ENCODE peak calls at places on chromosomes 13 and 19, in ten cellular contexts. U, R, W, S, M, X, N, L, C and Z are unnamed samples.

GRCh38 chr13:75704194-75704941 is 68.2 kb downstream of the LMO7 start:
- DNase-seq in U (peak; percentile 95), R (no peak), W (no peak), S (no peak), M (no peak), X (no peak), N (no peak), L (no peak), C (no peak), Z (no peak)

GRCh38 chr13:32150794-32151193 is 119.2 kb downstream of the FRY start:
- DNase-seq in U (no peak), R (peak; percentile 72), W (peak; percentile 43), S (no peak), M (no peak), X (no peak), N (peak; percentile 33), L (no peak), C (peak; percentile 30), Z (no peak)

GRCh38 chr13:47119568-47120080 is 222.8 kb upstream of the HTR2A start:
- DNase-seq in U (no peak), R (no peak), W (no peak), S (no peak), M (no peak), X (no peak), N (no peak), L (no peak), C (no peak), Z (no peak)

GRCh38 chr19:12603714-12604113 is 6.9 kb downstream of the ZNF490 start:
- DNase-seq in U (no peak), R (no peak), W (no peak), S (no peak), M (no peak), X (no peak), N (peak; percentile 17), L (no peak), C (no peak), Z (no peak)

GRCh38 chr13:39836038-39836437 is 180.6 kb downstream of the COG6 start:
- DNase-seq in U (no peak), R (no peak), W (no peak), S (no peak), M (no peak), X (no peak), N (no peak), L (no peak), C (no peak), Z (no peak)

GRCh38 chr13:38866649-38867048 is 124.0 kb downstream of the STOML3 start:
- DNase-seq in U (no peak), R (no peak), W (no peak), S (peak; percentile 5), M (no peak), X (no peak), N (no peak), L (no peak), C (no peak), Z (no peak)

GRCh38 chr13:22828081-22828480 is 352.7 kb upstream of the SGCG start:
- DNase-seq in U (peak; percentile 38), R (no peak), W (no peak), S (no peak), M (no peak), X (no peak), N (no peak), L (no peak), C (no peak), Z (no peak)

GRCh38 chr13:27182844-27183497 is 11.4 kb upstream of the USP12 start:
- DNase-seq in U (no peak), R (peak; percentile 33), W (no peak), S (peak; percentile 67), M (no peak), X (no peak), N (no peak), L (no peak), C (peak; percentile 72), Z (peak; percentile 51)

GRCh38 chr13:21638319-21639282 is 32.3 kb upstream of the FGF9 start:
- DNase-seq in U (no peak), R (peak; percentile 18), W (no peak), S (no peak), M (peak; percentile 44), X (no peak), N (peak; percentile 43), L (no peak), C (peak; percentile 18), Z (no peak)

GRCh38 chr13:40985596-40986327 is 33.4 kb downstream of the ELF1 start:
- DNase-seq in U (no peak), R (no peak), W (no peak), S (no peak), M (no peak), X (no peak), N (no peak), L (no peak), C (no peak), Z (no peak)

GRCh38 chr13:110037925-110038573 is 251.7 kb upstream of the IRS2 start:
- DNase-seq in U (no peak), R (no peak), W (no peak), S (no peak), M (no peak), X (no peak), N (no peak), L (no peak), C (no peak), Z (no peak)

GRCh38 chr13:52195052-52195837 is 35.8 kb upstream of the NEK3 start:
- DNase-seq in U (peak; percentile 42), R (peak; percentile 81), W (peak; percentile 22), S (no peak), M (no peak), X (no peak), N (peak; percentile 79), L (peak; percentile 55), C (peak; percentile 90), Z (peak; percentile 67)

DNA sequence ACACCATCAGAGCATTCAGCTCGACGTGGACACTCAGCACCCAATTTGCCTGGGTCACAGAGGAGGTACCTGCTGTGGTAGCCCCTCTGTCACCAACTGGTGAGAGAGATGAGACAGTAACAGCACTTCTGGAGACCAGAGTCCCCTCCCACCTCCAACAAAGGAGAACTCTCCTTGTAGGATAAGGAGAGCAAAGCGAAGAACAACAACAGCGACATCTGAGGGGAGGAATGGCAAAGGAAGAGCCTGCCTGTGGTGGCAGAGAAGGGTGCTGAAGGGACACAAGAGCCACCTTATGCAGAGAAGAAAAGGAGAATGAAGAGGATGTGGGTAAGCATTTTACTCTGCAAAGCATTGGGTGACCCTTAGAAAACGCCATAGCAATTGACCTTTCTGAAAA is 167.8 kb downstream of the ABCC4 start:
- DNase-seq in U (no peak), R (no peak), W (no peak), S (no peak), M (no peak), X (no peak), N (no peak), L (no peak), C (no peak), Z (no peak)
- TF ChIP-seq CTCF in U (no peak), R (no peak), W (no peak), S (no peak), M (no peak), X (no peak), N (no peak), L (no peak), C (no peak), Z (no peak)

DNA sequence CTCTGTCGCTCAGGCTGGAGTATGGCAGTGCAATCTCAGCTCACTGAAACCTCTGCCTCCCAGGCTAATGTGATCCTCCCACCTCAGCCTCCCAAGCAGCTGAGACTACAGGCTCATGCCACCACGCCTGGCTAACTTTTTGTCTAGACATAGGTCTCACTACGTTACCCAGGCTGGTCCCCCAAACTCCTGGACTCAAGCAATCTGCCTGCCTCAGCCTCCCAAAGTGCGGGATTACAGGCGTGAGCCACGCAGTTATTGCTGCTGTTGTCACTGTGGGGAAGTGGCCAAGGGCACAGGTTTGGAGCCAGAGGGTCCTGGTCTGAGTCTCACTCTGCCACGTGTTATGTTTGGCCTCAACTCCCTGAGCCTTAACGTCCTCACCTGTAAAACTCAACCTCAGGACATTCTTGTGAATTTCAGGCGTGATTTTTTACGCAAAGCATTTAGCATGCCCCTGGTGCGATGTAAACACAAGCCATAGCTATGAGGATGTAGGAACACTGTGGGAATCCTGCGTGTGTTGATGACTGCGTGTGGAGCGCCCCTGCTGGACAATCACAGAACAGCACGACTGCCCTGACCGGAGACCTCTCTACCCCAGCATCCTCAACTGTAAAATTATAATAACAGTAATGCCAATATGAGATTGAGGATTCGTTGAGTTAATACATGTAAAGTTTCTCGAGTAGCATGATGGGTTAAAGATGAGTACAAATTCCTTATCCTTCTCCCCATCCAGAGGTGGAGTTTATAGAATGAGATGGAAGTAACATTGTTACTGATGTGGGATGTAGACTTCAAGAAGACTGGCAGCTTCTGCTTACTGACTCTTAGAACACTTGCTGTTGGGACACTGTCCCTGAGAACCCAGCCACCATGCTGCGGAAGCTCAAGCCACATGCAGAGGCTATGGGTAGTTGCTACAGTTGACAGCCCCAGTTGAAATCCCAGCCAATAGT is 41.8 kb upstream of the PNMA8B start:
- DNase-seq in U (no peak), R (no peak), W (no peak), S (no peak), M (peak; percentile 77), X (no peak), N (peak; percentile 70), L (peak; percentile 57), C (peak; percentile 54), Z (peak; percentile 67)
- TF ChIP-seq CTCF in U (peak; percentile 93), R (peak; percentile 46), W (peak; percentile 94), S (peak; percentile 62), M (peak; percentile 86), X (peak; percentile 91), N (peak; percentile 91), L (peak; percentile 90), C (peak; percentile 92), Z (peak; percentile 98)

DNA sequence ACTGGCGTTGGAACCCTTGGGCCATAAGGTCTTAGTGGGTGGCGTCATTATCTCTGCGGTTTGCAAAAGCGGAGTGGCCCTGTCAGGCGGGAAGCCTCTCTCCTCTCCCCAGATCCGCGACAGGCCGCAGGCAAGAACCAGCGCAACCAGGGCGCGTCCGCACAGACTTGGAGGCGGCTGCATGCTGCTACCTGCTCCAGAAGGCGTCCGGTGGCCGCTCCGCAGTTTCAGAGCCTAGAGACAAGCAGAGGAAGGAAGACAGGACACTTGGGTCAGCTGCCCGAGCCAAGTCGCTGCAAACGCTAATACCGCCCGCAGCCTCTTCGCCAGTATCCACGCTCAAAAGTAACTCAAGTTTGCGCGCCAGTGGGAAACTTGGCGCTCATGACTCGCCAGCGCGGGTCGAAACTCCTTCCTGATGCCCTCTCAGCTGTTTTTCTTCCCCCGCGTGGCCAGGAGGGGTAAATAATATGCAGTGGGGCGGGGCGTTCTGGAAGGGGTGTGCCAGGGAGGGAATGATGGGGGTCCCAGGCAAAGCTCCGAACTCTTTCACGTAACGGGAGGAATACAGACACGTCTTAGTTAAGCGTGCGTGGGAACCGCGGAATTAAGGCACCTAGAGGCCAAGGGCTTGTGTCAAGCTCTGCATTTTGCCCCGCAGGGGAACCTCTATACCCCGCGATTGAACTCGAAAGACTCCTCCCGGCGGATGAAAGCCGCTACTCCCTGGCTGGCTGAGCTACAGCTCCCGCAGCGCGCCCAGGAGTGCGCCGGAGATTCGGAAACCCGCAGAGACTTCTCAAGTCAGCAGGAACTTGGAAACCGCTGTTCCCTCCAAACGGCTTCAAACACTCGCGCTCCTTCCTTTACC is at the start of gene EDNRB:
- DNase-seq in U (no peak), R (peak; percentile 23), W (no peak), S (no peak), M (peak; percentile 29), X (no peak), N (peak; percentile 18), L (no peak), C (peak; percentile 25), Z (peak; percentile 52)
- TF ChIP-seq CTCF in U (peak; percentile 24), R (no peak), W (peak; percentile 27), S (no peak), M (no peak), X (no peak), N (peak; percentile 18), L (no peak), C (no peak), Z (peak; percentile 31)

GRCh38 chr13:55516610-55517009 is 1624.1 kb upstream of the PRR20A start:
- DNase-seq in U (no peak), R (no peak), W (no peak), S (no peak), M (no peak), X (no peak), N (no peak), L (no peak), C (no peak), Z (no peak)

GRCh38 chr13:55517312-55517711 is 1623.4 kb upstream of the PRR20A start:
- DNase-seq in U (no peak), R (no peak), W (no peak), S (no peak), M (no peak), X (no peak), N (no peak), L (no peak), C (no peak), Z (no peak)
- TF ChIP-seq CTCF in U (peak; percentile 45), R (no peak), W (no peak), S (no peak), M (no peak), X (no peak), N (no peak), L (no peak), C (no peak), Z (no peak)